ENCODE peak calls at places on chromosomes 5 and 9, in four cellular contexts. O is K562, X is HepG2, I is H1. L is an unnamed sample.

GRCh38 chr9:120412425-120412951 is 167.5 kb downstream of the CDK5RAP2 start:
- DNase-seq in X (no peak), O (no peak), I (peak; percentile 47), L (no peak)

GRCh38 chr9:127779136-127779981 is 893 bp upstream of the SH2D3C start:
- DNase-seq in I (no peak), X (no peak), O (peak; percentile 38), L (no peak)

GRCh38 chr5:87061046-87061445 is 206.6 kb upstream of the RASA1 start:
- DNase-seq in I (no peak), O (no peak), X (no peak), L (no peak)

GRCh38 chr5:151253604-151253948 is 591 bp downstream of the GM2A start:
- DNase-seq in X (no peak), O (peak; percentile 24), I (no peak), L (no peak)

GRCh38 chr9:91682806-91683205 is 259.2 kb upstream of the NFIL3 start:
- DNase-seq in X (no peak), O (no peak), I (no peak), L (no peak)

GRCh38 chr9:128470560-128470959 is 14.8 kb downstream of the ODF2 start:
- DNase-seq in I (no peak), O (no peak), X (no peak), L (no peak)

GRCh38 chr9:14895806-14896205 is 14.4 kb downstream of the FREM1 start:
- DNase-seq in X (no peak), I (no peak), O (no peak), L (no peak)

GRCh38 chr5:107215581-107215980 is 455.2 kb downstream of the EFNA5 start:
- DNase-seq in O (no peak), I (no peak), X (no peak), L (no peak)

GRCh38 chr5:30548580-30549305 is 644.7 kb upstream of the CDH6 start:
- DNase-seq in I (no peak), O (no peak), X (no peak), L (no peak)

GRCh38 chr9:109463924-109464625 is 34.0 kb downstream of the PTPN3 start:
- DNase-seq in X (no peak), O (no peak), I (no peak), L (no peak)

GRCh38 chr9:108443741-108444140 is 412.0 kb downstream of the ACTL7B start:
- DNase-seq in I (no peak), O (no peak), X (peak; percentile 35), L (no peak)

GRCh38 chr5:180704362-180704761 is 35.5 kb downstream of the OR2Y1 start:
- DNase-seq in X (peak; percentile 17), I (no peak), O (peak; percentile 66), L (peak; percentile 8)

GRCh38 chr5:133474851-133475590 is 137.3 kb downstream of the FSTL4 start:
- DNase-seq in I (no peak), X (no peak), O (no peak), L (no peak)

GRCh38 chr5:150412319-150413175 is at the start of gene CD74:
- DNase-seq in X (peak; percentile 90), O (no peak), I (peak; percentile 84), L (no peak)

GRCh38 chr9:105259274-105259673 is 14.8 kb downstream of the SLC44A1 start:
- DNase-seq in X (no peak), I (no peak), O (no peak), L (no peak)

GRCh38 chr5:35129921-35130485 is 82.3 kb upstream of the AGXT2 start:
- DNase-seq in X (no peak), I (no peak), O (no peak), L (no peak)

GRCh38 chr9:97900738-97901565 is 21.3 kb downstream of the TRMO start:
- DNase-seq in X (peak; percentile 28), I (no peak), O (peak; percentile 61), L (peak; percentile 27)

GRCh38 chr9:124764774-124765438 is 6.2 kb downstream of the NR6A1 start:
- DNase-seq in O (peak; percentile 55), X (peak; percentile 32), I (no peak), L (no peak)

GRCh38 chr5:134465856-134466240 is 54.2 kb upstream of the CDKN2AIPNL start:
- DNase-seq in O (peak; percentile 93), X (peak; percentile 73), I (peak; percentile 95), L (peak; percentile 68)

GRCh38 chr9:87640385-87640795 is 85.5 kb upstream of the CTSL start:
- DNase-seq in O (no peak), X (no peak), I (no peak), L (no peak)

GRCh38 chr9:73684601-73685000 is 532.9 kb downstream of the ANXA1 start:
- DNase-seq in I (no peak), O (no peak), X (no peak), L (no peak)

GRCh38 chr5:7578056-7578455 is 182.1 kb downstream of the ADCY2 start:
- DNase-seq in X (no peak), O (no peak), I (no peak), L (no peak)
- TF ChIP-seq FOSL1 in X (no peak), O (no peak), I (no peak), L (no peak)

GRCh38 chr5:173761182-173761521 is 127.0 kb upstream of the CPEB4 start:
- DNase-seq in I (no peak), O (no peak), X (no peak), L (no peak)
- H2AFZ ChIP-seq in I (no peak overlapping the region), O (no peak overlapping the region), X (no peak overlapping the region), L (no peak overlapping the region)

GRCh38 chr5:128791312-128791711 is 174.0 kb upstream of the SLC27A6 start:
- DNase-seq in O (no peak), I (no peak), X (no peak), L (no peak)
- TF ChIP-seq FOSL1 in O (no peak), I (no peak), X (no peak), L (no peak)

GRCh38 chr9:31388660-31389059 is 995.8 kb upstream of the ACO1 start:
- DNase-seq in X (no peak), O (no peak), I (no peak), L (no peak)

GRCh38 chr9:31390352-31391025 is 994.0 kb upstream of the ACO1 start:
- DNase-seq in I (no peak), O (no peak), X (no peak), L (no peak)

GRCh38 chr9:31393240-31393639 is 991.2 kb upstream of the ACO1 start:
- DNase-seq in O (no peak), X (no peak), I (no peak), L (no peak)

GRCh38 chr9:31389075-31389474 is 995.4 kb upstream of the ACO1 start:
- DNase-seq in X (no peak), O (no peak), I (no peak), L (no peak)

DNA sequence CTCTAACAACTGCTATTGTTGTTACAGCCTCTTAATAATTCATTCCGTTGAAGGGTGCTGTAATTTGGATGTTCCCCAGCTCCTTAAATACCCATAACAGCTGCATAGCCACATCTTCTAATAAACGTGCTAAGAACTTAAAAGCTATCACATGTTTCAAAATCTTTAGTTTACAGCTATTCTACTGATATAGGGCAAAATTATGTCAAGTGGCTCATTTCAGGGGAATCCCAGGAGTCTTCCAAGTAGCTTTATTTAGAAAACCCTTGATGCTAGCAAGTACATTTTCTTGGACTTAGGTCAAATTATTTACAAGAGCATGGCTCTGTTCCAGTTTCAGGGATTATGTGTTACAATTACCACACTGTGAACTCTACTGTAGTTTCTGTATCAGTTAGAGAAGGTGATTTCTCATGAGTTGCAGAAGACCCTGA is 990.4 kb upstream of the ACO1 start:
- DNase-seq in O (no peak), X (no peak), I (no peak), L (no peak)
- H2AFZ ChIP-seq in O (no peak overlapping the region), X (no peak overlapping the region), I (no peak overlapping the region), L (no peak overlapping the region)

GRCh38 chr5:88824141-88824540 is 58.8 kb downstream of the MEF2C start:
- DNase-seq in O (no peak), X (no peak), I (no peak), L (no peak)

GRCh38 chr5:88821161-88821560 is 61.8 kb downstream of the MEF2C start:
- DNase-seq in X (no peak), O (no peak), I (no peak), L (no peak)

GRCh38 chr5:88825782-88826110 is 57.2 kb downstream of the MEF2C start:
- DNase-seq in O (peak; percentile 59), I (no peak), X (no peak), L (no peak)

GRCh38 chr5:88824892-88825781 is 57.8 kb downstream of the MEF2C start:
- DNase-seq in I (no peak), O (no peak), X (no peak), L (no peak)

DNA sequence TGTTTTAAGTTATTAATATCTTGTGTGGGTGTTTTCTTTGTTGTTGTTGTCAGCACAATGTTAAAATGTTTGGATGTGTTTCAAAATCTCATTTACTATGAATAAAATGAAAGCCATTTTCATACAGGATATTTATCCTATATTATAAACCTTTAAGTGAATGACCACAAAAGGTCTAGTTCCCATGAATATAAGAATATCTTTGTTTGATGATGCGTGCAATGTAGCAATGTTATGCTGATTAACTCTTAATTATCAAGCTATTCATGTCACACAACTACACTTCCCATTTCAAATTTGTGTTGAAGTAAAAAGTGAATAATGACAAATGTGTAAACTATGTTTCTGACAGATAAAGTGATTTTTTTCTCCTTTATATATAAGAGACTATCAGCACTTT is 59.8 kb downstream of the MEF2C start:
- DNase-seq in O (no peak), I (no peak), X (no peak), L (no peak)
- TF ChIP-seq FOSL1 in O (no peak), I (no peak), X (no peak), L (no peak)

DNA sequence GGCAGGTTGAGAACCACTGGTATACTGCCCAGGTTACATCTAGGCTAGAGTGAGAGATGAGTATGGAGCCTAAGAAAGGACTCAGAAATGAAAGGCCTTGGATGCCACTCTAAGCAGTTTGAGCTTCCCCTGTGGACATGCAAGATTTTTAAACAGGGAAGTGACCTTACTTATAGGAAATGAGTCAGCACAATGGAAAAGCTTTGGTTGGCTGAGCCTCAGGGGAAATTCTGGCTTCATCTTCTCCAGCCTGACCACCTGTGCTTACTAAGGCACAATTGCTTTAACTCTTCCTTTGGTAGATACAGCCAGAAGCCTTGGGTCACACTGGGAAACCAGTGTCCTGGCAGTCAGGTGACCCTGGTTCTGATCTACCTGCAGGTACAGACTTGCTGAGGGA is 380.2 kb upstream of the ZNF462 start:
- DNase-seq in O (no peak), I (no peak), X (no peak), L (no peak)
- H2AFZ ChIP-seq in O (no peak overlapping the region), I (no peak overlapping the region), X (no peak overlapping the region), L (no peak overlapping the region)

DNA sequence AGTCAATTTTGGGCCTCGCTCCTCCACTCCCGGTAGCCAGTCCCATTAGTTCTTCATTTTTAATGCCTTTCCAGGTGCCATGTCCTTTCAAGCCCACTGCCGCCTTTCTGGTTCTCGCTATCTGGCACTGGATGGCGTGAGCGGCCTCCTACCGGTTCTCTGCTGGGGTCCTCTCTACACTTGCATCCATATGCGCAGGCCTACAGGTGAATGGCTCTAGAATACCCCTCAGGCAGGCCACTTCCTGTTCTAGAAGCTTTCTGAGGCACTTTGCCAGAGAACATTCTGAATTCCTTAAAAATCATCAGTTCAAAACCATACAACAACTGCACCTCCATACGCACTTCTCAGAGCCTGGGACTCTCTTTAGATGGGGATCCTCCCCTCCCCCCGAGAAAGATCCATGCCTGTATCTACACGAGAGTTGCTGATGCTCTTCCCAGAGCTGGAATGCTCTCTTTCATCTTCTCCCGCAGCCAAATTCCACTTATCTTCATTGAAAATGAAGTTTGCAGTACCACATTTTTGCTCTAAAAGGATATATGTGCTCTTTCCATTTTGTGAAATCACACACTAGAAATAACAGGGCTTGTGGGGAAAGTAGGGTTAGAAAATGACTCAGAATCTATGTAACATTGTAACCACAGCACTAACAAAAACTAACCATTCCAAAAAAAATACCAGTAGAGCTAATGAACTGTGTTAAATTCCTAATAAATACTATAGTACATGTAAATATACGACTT is 1.4 kb upstream of the LHFPL2 start:
- DNase-seq in X (peak; percentile 44), I (peak; percentile 69), O (no peak), L (no peak)
- TF ChIP-seq FOSL1 in X (no peak), I (no peak), O (no peak), L (no peak)